ENCODE peak calls at places on chromosomes 2 and 18, in four cellular contexts. W, F, B and D are unnamed samples. For H3K9me1, the result is how much of the 10 kb centered on the place peaks cover.

GRCh38 chr18:76450452-76450851 is 44.6 kb downstream of the ZNF516 start:
- DNase-seq in W (peak), F (no peak), B (no peak), D (no peak)

GRCh38 chr2:67311536-67311935 is 85.6 kb upstream of the ETAA1 start:
- DNase-seq in W (peak), F (peak), B (peak), D (no peak)

GRCh38 chr2:68880213-68880612 is 9.0 kb upstream of the BMP10 start:
- DNase-seq in W (no peak), F (no peak), B (no peak), D (no peak)

GRCh38 chr2:225993430-225993829 is 593.9 kb downstream of the NYAP2 start:
- DNase-seq in W (peak), F (no peak), B (no peak), D (no peak)

GRCh38 chr2:200092235-200092634 is 136.9 kb downstream of the MAIP1 start:
- DNase-seq in W (no peak), F (peak), B (no peak), D (no peak)

GRCh38 chr2:55111570-55112228 is 61.4 kb upstream of the RTN4 start:
- DNase-seq in W (peak), F (peak), B (no peak), D (peak)

GRCh38 chr2:17171446-17172049 is 346.7 kb downstream of the RAD51AP2 start:
- DNase-seq in W (peak), F (no peak), B (no peak), D (no peak)

GRCh38 chr2:190930411-190930810 is 49.8 kb downstream of the GLS start:
- DNase-seq in W (no peak), F (no peak), B (no peak), D (no peak)

GRCh38 chr2:193743089-193743488 is 1548.4 kb upstream of the TMEFF2 start:
- DNase-seq in W (no peak), F (no peak), B (no peak), D (no peak)

GRCh38 chr2:12964904-12965539 is 248.3 kb downstream of the TRIB2 start:
- DNase-seq in W (no peak), F (no peak), B (no peak), D (peak)

GRCh38 chr2:135650721-135651120 is 90.9 kb upstream of the UBXN4 start:
- DNase-seq in W (no peak), F (no peak), B (no peak), D (no peak)

GRCh38 chr18:47100214-47100831 is 50.0 kb downstream of the HDHD2 start:
- DNase-seq in W (peak), F (peak), B (peak), D (peak)

GRCh38 chr2:35297403-35297802 is 1058.2 kb upstream of the CRIM1 start:
- DNase-seq in W (no peak), F (no peak), B (no peak), D (no peak)

GRCh38 chr2:154639997-154640396 is 58.5 kb upstream of the KCNJ3 start:
- DNase-seq in W (no peak), F (no peak), B (no peak), D (no peak)

DNA sequence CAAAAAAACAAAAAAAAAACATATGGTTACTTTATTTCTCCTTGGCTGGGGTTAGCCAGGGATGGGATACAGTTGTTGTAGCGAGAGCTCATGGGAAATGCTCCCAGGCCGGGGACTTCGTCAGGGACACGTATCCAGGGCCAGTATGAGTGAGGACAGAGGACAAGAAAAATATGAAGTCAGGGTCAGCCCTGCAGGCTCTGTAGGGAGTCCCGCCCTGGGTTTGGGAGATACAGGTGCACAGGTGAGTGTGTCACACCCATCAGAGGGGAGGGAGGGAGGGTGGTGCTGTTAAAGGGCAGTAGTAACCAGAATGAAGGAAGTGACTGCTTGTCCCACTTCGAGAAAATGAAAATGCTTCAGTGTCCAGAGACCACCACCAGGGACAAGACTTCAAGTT is 55.6 kb upstream of the RBM44 start:
- DNase-seq in W (no peak), F (no peak), B (no peak), D (no peak)
- H3K9me1 ChIP-seq in W (under half), F (under half), B (under half), D (under half)

DNA sequence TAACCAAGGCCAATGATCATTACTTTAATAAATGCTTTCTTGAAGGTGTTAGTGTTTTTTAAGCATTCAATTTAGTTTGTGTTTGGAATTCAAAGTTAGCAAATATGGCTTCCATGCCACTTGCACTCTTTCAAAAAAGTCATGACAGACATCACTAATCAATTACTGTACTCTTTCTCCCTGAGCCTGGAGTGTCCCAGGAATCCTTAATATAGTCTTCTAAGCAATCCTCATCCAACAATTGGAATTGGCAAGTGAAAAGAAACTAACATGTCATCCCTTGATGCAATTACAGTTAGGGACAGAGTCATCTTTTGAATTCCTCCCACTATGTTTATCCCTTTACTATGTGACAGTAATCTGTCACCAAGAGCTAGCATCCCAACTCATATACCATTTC is 29.7 kb upstream of the GPR55 start:
- DNase-seq in W (no peak), F (no peak), B (no peak), D (no peak)
- H3K9me1 ChIP-seq in W (under half), F (under half), B (under half), D (under half)

DNA sequence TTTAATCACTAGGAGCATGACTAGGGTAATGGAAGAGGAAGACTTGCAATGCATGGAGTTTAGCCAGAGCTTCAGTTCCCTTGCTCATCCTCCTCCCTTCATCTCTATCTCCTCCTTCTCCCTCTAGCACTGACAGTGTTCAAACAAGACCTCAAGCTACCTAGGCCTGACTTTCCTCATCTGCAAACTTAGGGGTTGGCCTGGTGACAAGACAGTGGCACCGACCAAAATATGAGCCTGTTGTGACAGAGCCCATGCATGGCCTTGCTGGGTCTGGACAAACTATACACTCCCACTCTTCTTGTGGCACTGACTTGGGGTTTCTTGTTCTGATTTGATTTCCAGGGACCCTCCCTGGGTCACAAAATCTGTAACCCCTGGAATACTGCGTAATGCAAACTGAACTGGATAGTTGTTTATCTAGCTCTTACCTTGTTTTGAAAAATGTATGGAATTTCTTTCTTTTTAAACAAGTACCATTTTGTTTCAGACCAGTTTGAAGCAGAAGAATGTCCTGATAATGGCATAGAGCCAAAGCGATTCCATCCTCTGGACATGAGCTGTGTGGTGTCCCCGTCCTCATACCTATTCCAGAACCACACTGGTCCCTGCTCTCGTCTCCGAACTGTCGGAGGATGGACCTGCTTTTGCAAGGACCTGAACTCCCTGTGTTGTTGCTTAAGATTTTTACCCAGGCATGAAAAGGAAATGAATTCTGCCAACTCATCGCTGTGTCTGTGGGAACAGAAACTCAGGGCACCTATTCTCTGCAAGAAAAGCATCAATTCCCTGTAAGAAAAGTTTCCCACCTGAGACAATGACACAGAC is 33.4 kb upstream of the PPP4R1 start:
- DNase-seq in W (no peak), F (peak), B (no peak), D (no peak)
- H3K9me1 ChIP-seq in W (under half), F (under half), B (under half), D (under half)

DNA sequence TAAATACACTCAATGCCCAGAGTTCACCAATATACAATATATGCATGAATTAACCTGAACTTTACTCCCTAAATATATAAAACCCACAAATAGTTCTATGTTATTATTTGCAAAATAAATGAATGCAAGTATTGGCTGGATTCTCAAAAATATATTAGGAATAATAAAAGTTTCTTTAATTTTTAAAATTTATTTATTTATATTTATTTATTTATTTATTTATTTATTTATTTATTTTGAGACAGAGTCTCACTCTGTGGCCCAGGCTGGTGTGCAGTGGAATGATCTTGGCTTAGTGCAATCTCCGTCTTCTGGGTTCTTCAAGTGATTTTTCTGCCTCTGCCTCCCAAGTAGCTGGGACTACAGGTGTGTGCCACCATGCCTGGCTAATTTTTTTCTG is 88.7 kb upstream of the TMEFF2 start:
- DNase-seq in W (no peak), F (no peak), B (no peak), D (no peak)
- H3K9me1 ChIP-seq in W (under half), F (under half), B (under half), D (under half)

DNA sequence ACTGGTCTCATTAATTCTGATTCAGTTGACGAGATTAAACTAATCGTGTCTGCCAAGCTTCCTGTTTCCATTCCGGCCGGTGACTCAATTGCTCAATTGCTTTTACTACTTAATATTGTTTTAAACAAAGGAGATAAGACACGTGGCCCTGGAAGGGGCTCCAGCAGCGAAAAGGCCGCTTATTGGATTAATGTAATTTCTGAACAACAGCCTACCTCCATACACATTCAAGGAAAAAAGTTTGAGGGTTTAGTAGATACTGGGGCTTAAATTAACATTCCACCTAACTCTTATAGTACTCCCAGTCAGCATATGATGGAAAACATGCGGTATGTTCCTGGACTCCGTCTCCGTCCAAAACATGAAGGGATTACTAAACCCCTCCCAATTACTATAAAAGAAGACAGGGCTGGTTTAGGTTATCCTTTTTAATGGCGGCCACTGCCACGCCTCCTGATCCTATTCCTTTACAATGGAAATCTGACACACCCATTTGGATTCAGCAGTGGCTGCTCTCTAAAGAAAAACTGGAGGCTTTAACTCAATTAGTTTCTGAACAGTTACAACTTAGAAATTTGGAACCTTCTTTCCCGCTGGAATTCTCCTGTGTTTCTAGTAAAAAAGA is 27.1 kb downstream of the VPS54 start:
- DNase-seq in W (no peak), F (peak), B (no peak), D (no peak)
- H3K9me1 ChIP-seq in W (under half), F (under half), B (under half), D (under half)

DNA sequence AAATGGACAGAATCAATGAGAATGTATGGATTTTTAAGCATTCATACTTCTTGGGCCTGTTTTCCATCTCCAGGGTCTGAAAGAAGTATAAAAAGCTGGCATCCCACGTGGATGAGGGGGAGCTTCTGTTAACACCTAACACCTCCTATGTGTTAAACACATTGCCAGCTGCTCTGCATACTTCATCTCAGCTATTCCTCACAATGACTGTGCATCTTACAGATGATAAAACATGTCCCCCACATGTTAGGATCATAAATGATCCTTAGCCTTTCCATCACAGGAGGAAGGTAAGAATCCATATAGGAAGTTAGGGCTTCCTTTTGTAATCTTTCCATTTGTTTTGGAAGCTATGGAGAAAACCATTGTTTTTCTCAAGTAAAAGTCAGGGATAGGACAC is 239.1 kb downstream of the AGPS start:
- DNase-seq in W (no peak), F (no peak), B (no peak), D (no peak)
- H3K9me1 ChIP-seq in W (under half), F (under half), B (under half), D (under half)

GRCh38 chr2:3125761-3126130 is 251.9 kb downstream of the EIPR1 start:
- DNase-seq in W (no peak), F (no peak), B (no peak), D (no peak)
- H3K9me1 ChIP-seq in W (under half), F (under half), B (under half), D (under half)

DNA sequence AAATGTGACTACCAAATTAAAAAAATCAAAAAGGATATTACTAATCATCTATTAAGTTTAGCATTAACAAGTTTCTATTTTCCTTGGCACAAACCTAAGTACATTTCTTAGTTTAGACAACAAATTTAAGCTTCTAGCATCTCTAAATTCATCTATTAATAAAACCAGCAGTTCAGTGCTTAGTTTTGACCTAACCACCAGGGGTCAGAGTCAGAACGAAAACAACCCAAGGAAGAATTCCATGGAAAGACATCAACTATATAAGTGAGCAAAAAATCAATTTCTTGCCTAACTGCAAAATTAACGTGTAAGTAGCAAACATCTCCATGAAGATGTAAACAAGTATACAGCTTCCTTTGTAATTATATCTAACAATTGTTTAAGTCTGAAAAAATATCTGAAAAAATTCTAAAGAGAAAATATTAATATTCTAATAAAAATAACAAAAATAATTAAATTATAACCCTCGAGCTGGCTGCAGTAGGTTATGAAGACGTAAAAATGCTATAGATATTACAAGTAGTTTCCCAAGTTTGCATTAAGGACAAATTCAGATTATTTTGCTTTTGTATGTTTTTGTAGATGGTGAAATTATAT is 83.7 kb downstream of the CERKL start:
- DNase-seq in W (peak), F (peak), B (no peak), D (no peak)
- H3K9me1 ChIP-seq in W (under half), F (under half), B (under half), D (under half)

DNA sequence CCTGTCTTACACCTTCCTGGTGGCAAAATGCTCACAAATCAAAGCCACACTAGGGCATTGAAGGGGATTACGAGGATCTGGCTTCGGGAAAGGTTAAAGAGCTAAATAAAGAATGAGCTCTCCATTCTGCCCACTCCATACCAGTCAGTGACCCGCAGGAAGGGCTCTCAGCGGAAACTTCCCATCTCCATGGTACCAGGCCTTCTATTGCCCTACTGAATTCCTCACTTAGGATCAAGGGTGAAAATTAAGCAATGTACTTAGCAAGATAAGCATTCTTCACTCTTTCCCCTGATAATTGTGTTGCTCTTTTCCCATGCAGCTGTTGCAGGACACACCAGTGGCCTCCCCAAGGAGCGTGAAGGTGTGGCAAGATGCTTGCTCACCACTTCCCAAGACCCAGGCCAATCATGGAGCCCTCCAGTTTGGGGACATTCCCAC is 75.6 kb upstream of the TTC39C start:
- DNase-seq in W (no peak), F (no peak), B (no peak), D (no peak)
- H3K9me1 ChIP-seq in W (under half), F (under half), B (under half), D (under half)

DNA sequence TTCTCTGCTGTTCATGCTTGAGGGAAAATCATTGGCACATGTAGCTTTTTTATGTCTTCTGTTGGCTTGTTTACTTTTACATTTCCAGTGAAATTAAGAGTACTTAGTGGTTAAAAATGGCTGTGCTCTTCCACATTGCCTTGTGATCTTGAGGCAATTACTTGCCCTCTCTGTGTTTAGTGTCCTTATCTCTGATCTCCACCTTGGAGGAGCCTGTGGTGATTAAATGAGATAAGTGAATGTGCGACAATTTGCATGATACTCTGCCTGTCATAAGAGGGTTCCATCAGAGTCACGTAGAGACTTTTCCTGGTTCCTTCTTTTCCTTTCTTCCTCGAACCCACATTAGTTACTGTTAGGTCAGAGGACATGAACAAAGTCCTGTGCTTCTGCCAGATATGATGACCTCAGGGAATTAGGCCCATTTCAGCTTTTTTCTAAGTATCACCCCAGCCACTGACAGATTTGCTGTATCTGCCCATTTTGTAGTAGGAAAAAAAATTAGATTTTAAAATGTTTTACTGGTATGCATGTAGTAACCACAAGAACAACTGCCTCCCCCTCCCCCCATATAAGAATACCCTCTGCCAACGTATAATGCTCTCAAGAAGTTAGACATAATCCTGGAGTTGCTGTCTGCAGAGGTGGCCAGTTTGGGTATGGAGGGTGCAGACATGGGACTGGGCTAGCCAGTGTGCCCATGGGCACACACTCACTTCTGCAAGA is 51.9 kb downstream of the TET3 start:
- DNase-seq in W (no peak), F (no peak), B (no peak), D (peak)
- H3K9me1 ChIP-seq in W (under half), F (under half), B (under half), D (under half)